ENCODE peak calls at places on chromosomes 2 and 18, in four cellular contexts. W is foreskin fibroblast, H is neural progenitor cell, A is HL-60. C is an unnamed sample.

GRCh38 chr2:127175406-127175805 is 44.7 kb downstream of the CYP27C1 start:
- DNase-seq in H (no peak), W (peak), A (no peak), C (no peak)

GRCh38 chr2:59777120-59777519 is 776.3 kb downstream of the BCL11A start:
- DNase-seq in A (no peak), W (no peak), H (no peak), C (no peak)

GRCh38 chr2:218997730-218998129 is 4.5 kb upstream of the CRYBA2 start:
- DNase-seq in A (no peak), W (no peak), H (no peak), C (no peak)

GRCh38 chr2:140256080-140256479 is 1475.9 kb upstream of the NXPH2 start:
- DNase-seq in A (no peak), W (peak), H (no peak), C (peak)

GRCh38 chr2:158926478-158926948 is 41.9 kb upstream of the TANC1 start:
- DNase-seq in W (peak), A (no peak), H (no peak), C (peak)

GRCh38 chr2:71938659-71939587 is 208.7 kb downstream of the CYP26B1 start:
- DNase-seq in A (no peak), W (no peak), H (no peak), C (no peak)

GRCh38 chr2:222973237-222973636 is 78.8 kb upstream of the KCNE4 start:
- DNase-seq in A (no peak), W (no peak), H (no peak), C (no peak)

GRCh38 chr2:233021771-233022170 is 8.7 kb upstream of the NGEF start:
- DNase-seq in W (peak), H (no peak), A (no peak), C (no peak)

GRCh38 chr18:49884465-49884864 is 71.1 kb upstream of the ACAA2 start:
- DNase-seq in H (no peak), W (no peak), A (no peak), C (no peak)

GRCh38 chr2:152618188-152618564 is 99.1 kb downstream of the PRPF40A start:
- DNase-seq in A (no peak), W (no peak), H (no peak), C (no peak)

GRCh38 chr2:164617466-164617865 is 3.8 kb downstream of the GRB14 start:
- DNase-seq in H (no peak), W (peak), A (no peak), C (peak)

GRCh38 chr18:77714716-77715115 is 465.1 kb downstream of the GALR1 start:
- DNase-seq in W (no peak), A (no peak), H (no peak), C (no peak)

GRCh38 chr18:23814977-23815614 is 125.8 kb downstream of the LAMA3 start:
- DNase-seq in A (no peak), W (no peak), H (no peak), C (no peak)

GRCh38 chr18:59268722-59269562 is 4.3 kb downstream of the RAX start:
- DNase-seq in A (peak), H (peak), W (peak), C (no peak)

GRCh38 chr2:219418155-219418569 is at the start of gene DES:
- DNase-seq in W (peak), H (peak), A (no peak), C (no peak)

GRCh38 chr2:128714285-128714684 is 395.6 kb upstream of the HS6ST1 start:
- DNase-seq in W (no peak), A (peak), H (no peak), C (no peak)

GRCh38 chr18:35933982-35934381 is 38.5 kb upstream of the RMP24 start:
- DNase-seq in A (no peak), H (no peak), W (no peak), C (no peak)

GRCh38 chr2:121284424-121285076 is 452 bp downstream of the TFCP2L1 start:
- DNase-seq in W (no peak), A (no peak), H (peak), C (no peak)
- TF ChIP-seq CTCF in W (no peak), A (no peak), H (no peak), C (no peak)

GRCh38 chr2:63058742-63059433 is 8.3 kb downstream of the OTX1 start:
- DNase-seq in W (peak), H (peak), A (no peak), C (no peak)

GRCh38 chr2:63059434-63060078 is 8.9 kb downstream of the OTX1 start:
- DNase-seq in H (peak), A (peak), W (peak), C (no peak)

GRCh38 chr2:63057249-63058148 is 6.9 kb downstream of the OTX1 start:
- DNase-seq in H (peak), A (no peak), W (peak), C (no peak)

GRCh38 chr2:63058149-63058741 is 7.6 kb downstream of the OTX1 start:
- DNase-seq in W (peak), H (peak), A (no peak), C (peak)

GRCh38 chr2:63060079-63060482 is 9.5 kb downstream of the OTX1 start:
- DNase-seq in H (peak), A (peak), W (peak), C (peak)
- H3K4me3 ChIP-seq in H (peak), A (peak), W (no peak), C (no peak)

DNA sequence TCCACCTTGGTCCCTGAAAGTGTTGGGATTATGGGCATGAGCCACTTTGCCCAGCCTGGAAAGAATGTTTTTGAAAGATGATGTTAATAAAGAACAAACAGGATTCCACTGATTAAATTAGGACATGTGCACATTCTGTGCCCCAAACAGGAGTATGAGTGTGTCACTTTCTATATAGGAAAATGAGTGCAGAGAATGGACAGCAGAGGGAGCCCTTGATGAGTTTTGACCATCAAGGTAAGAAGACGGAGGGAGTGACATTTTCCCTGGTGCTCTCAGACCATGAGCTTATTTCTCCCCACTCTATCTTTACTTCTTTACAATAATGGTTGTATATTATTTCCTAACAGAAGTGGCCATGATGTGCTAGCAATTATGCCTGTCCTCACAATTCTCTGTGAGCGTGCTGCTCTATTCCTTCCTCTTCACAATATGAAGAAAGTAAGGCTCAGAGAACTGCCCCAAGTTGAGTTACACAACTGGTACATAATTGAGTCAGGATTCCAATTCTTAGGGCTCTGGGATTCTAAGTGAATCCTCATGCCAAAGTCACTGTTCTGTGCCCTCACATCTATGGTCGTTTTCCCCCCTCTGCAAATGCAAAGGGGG is 20.6 kb downstream of the RPL37A start:
- DNase-seq in A (peak), W (peak), H (peak), C (peak)
- TF ChIP-seq CTCF in A (peak), W (peak), H (peak), C (peak)

DNA sequence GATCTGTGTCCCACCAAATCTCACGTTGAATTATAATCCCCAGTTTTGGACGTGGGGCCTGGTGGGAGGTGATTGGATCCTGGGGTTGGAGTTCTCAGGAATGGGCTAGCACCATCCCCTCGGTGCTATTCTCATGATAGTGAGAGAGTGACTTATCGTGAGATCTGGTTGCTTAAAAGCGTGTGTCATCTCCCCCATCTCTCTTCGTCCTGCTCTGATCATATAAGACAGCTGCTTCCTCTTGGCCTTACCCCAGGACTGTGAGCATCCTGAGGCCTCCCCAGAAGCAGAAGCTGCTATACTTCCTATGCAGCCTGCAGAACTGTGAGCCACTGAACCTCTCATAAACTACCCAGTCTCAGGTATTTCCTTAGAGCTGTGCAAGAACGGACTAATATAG is 163.7 kb upstream of the NDUFV2 start:
- DNase-seq in A (peak), W (no peak), H (no peak), C (no peak)
- H3K4me3 ChIP-seq in A (no peak), W (no peak), H (no peak), C (no peak)